ENCODE peak calls at places on chromosomes 13 and 19, in nine cellular contexts. V, N, I, A, H, G, U, K and T are unnamed samples. For H3K4me1, the result is how much of the 10 kb centered on the place peaks cover.

GRCh38 chr13:27147530-27148170 is 24.0 kb downstream of the USP12 start:
- DNase-seq in V (no peak), N (no peak), I (no peak), A (no peak), H (no peak), G (no peak), U (no peak), K (no peak), T (no peak)

GRCh38 chr19:14369399-14370168 is 11.7 kb upstream of the ADGRE5 start:
- DNase-seq in V (no peak), N (no peak), I (no peak), A (no peak), H (peak), G (no peak), U (no peak), K (no peak), T (peak)

GRCh38 chr13:23901365-23901764 is 4.1 kb upstream of the C1QTNF9B start:
- DNase-seq in V (no peak), N (no peak), I (no peak), A (no peak), H (no peak), G (no peak), U (no peak), K (no peak), T (no peak)

GRCh38 chr13:101265934-101266333 is 150.4 kb downstream of the NALCN start:
- DNase-seq in V (no peak), N (no peak), I (no peak), A (no peak), H (no peak), G (no peak), U (no peak), K (no peak), T (no peak)

GRCh38 chr13:29722415-29722814 is 126.9 kb upstream of the SLC7A1 start:
- DNase-seq in V (no peak), N (no peak), I (no peak), A (no peak), H (no peak), G (no peak), U (no peak), K (no peak), T (no peak)

GRCh38 chr19:23098988-23099387 is 17.8 kb upstream of the ZNF730 start:
- DNase-seq in V (no peak), N (no peak), I (no peak), A (no peak), H (no peak), G (no peak), U (no peak), K (no peak), T (no peak)

GRCh38 chr19:33350538-33351309 is 22.8 kb upstream of the CEBPG start:
- DNase-seq in V (no peak), N (no peak), I (no peak), A (no peak), H (peak), G (no peak), U (no peak), K (no peak), T (peak)

GRCh38 chr19:43439183-43440063 is 24.7 kb downstream of the TEX101 start:
- DNase-seq in V (no peak), N (no peak), I (no peak), A (peak), H (peak), G (no peak), U (no peak), K (no peak), T (no peak)

GRCh38 chr13:104831823-104832222 is 1703.6 kb downstream of the EFNB2 start:
- DNase-seq in V (no peak), N (no peak), I (no peak), A (no peak), H (no peak), G (no peak), U (no peak), K (no peak), T (no peak)

GRCh38 chr13:51644649-51645048 is 60.4 kb downstream of the WDFY2 start:
- DNase-seq in V (no peak), N (no peak), I (no peak), A (no peak), H (peak), G (no peak), U (no peak), K (no peak), T (no peak)

GRCh38 chr19:48455171-48455907 is at the start of gene KCNJ14:
- DNase-seq in V (no peak), N (no peak), I (peak), A (no peak), H (no peak), G (no peak), U (peak), K (no peak), T (no peak)

GRCh38 chr13:77492982-77493381 is 42.5 kb upstream of the SCEL start:
- DNase-seq in V (no peak), N (no peak), I (no peak), A (peak), H (peak), G (no peak), U (no peak), K (no peak), T (no peak)

GRCh38 chr13:34611678-34612077 is 330.4 kb upstream of the NBEA start:
- DNase-seq in V (no peak), N (no peak), I (no peak), A (no peak), H (no peak), G (no peak), U (no peak), K (no peak), T (no peak)

GRCh38 chr13:51225034-51225433 is 2.8 kb downstream of the FAM124A start:
- DNase-seq in V (no peak), N (no peak), I (no peak), A (no peak), H (no peak), G (no peak), U (no peak), K (no peak), T (no peak)

GRCh38 chr13:90233933-90234672 is 1113.4 kb upstream of the MIR17HG start:
- DNase-seq in V (no peak), N (no peak), I (no peak), A (no peak), H (no peak), G (no peak), U (no peak), K (no peak), T (no peak)

GRCh38 chr19:18292460-18292809 is 11.0 kb upstream of the JUND start:
- DNase-seq in V (no peak), N (no peak), I (no peak), A (no peak), H (no peak), G (no peak), U (no peak), K (no peak), T (no peak)

GRCh38 chr13:112641456-112641855 is 48.4 kb upstream of the ATP11A start:
- DNase-seq in V (no peak), N (no peak), I (no peak), A (no peak), H (no peak), G (no peak), U (no peak), K (no peak), T (peak)

GRCh38 chr19:575527-576506 is 3.4 kb downstream of the BSG start:
- DNase-seq in V (peak), N (no peak), I (peak), A (no peak), H (peak), G (no peak), U (peak), K (peak), T (no peak)

DNA sequence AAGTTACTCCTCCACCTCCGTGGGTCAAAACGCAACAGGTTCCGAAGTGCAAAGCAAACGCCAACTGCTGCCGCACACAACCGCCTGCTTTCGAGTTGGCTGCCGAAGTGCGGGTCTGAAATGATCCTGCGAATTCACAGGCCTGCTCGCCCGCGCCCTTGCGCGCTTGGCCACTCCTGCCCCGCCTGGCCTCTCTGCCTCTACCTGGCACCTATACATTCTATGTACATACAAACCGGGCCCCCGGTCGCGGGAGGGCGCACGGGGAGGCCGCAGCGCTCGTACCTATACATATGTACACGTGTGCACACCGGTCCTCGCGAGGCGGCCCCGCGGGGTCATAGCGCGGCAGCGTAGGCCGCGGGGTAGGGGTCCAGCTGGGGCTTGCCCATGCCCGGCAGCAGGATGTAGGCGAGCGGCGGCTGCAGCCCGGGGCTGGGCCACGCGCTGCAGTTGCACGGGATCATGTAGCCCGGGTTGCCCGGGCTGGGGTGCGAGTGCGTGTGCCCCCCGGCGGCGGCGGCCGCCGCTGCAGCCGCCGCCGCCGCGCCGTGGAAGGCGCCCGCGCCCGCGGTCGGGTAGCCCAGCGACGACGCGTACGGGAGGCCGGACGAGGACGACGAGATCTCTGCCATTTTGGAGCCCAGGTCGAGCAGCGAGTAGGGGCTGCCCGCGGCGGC is 1.3 kb downstream of the SOX21 start:
- DNase-seq in V (no peak), N (no peak), I (peak), A (no peak), H (no peak), G (peak), U (no peak), K (no peak), T (peak)
- TF ChIP-seq CTCF in V (no peak), N (no peak), I (no peak), A (peak), H (no peak), G (no peak), U (no peak), K (peak), T (no peak)

GRCh38 chr19:16582486-16583261 is 10.5 kb upstream of the SLC35E1 start:
- DNase-seq in V (no peak), N (no peak), I (peak), A (no peak), H (no peak), G (no peak), U (no peak), K (no peak), T (no peak)
- H3K4me1 ChIP-seq in V (under half), N (under half), I (under half), A (under half), H (under half), G (half or more), U (under half), K (half or more), T (under half)

GRCh38 chr13:46603165-46603603 is 50.2 kb downstream of the LRCH1 start:
- DNase-seq in V (no peak), N (no peak), I (no peak), A (peak), H (peak), G (no peak), U (no peak), K (no peak), T (no peak)
- TF ChIP-seq CTCF in V (no peak), N (no peak), I (no peak), A (peak), H (peak), G (peak), U (peak), K (peak), T (no peak)

GRCh38 chr13:109647046-109647445 is 139.3 kb downstream of the IRS2 start:
- DNase-seq in V (no peak), N (no peak), I (no peak), A (no peak), H (peak), G (no peak), U (no peak), K (no peak), T (no peak)
- H3K4me1 ChIP-seq in V (under half), N (under half), I (under half), A (under half), H (under half), G (under half), U (under half), K (under half), T (under half)

DNA sequence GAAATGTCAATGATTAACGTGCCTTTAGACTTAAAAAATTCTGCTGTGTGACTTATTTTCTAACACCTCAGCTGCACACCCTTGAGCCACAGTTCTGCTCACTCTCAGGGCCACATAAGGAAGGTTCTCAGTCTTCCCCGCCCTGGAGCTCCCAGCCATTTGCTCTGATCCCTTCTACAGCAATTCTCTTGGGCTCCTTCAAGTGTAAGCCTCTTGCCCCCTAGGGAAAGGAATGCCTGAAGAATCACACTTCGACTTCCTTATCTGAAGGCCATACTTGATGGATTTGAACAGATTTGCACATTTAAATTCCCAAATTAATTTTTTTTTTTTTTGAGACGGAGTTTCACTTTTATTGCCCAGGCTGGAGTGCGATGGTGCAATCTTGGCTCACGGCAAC is 44.2 kb downstream of the RASA3 start:
- DNase-seq in V (no peak), N (no peak), I (no peak), A (no peak), H (no peak), G (peak), U (no peak), K (no peak), T (no peak)
- TF ChIP-seq CTCF in V (no peak), N (no peak), I (no peak), A (no peak), H (no peak), G (no peak), U (no peak), K (no peak), T (no peak)

GRCh38 chr19:39131255-39131755 is 5.7 kb downstream of the PAK4 start:
- DNase-seq in V (peak), N (no peak), I (no peak), A (no peak), H (peak), G (no peak), U (peak), K (peak), T (no peak)

GRCh38 chr19:39130337-39131254 is 5.0 kb downstream of the PAK4 start:
- DNase-seq in V (no peak), N (no peak), I (no peak), A (no peak), H (no peak), G (no peak), U (no peak), K (no peak), T (no peak)

GRCh38 chr19:39127812-39128510 is 2.4 kb downstream of the PAK4 start:
- DNase-seq in V (no peak), N (no peak), I (no peak), A (no peak), H (no peak), G (no peak), U (no peak), K (no peak), T (no peak)

GRCh38 chr19:39128511-39129079 is 3.0 kb downstream of the PAK4 start:
- DNase-seq in V (no peak), N (no peak), I (no peak), A (no peak), H (no peak), G (no peak), U (no peak), K (no peak), T (no peak)

GRCh38 chr19:39129116-39129515 is 3.5 kb downstream of the PAK4 start:
- DNase-seq in V (no peak), N (no peak), I (no peak), A (no peak), H (no peak), G (no peak), U (no peak), K (no peak), T (no peak)
- H3K4me1 ChIP-seq in V (under half), N (under half), I (under half), A (under half), H (under half), G (half or more), U (under half), K (half or more), T (half or more)